ENCODE peak calls at places on chromosome 3, in eight cellular contexts. N is thoracic aorta, I is prostate gland, F is breast epithelium, J is endothelial cell of umbilical vein, T is epithelial cell of proximal tubule, C is HFF-Myc, V is fibroblast of lung. P is an unnamed sample.

GRCh38 chr3:181417748-181418147 is 294.0 kb upstream of the SOX2 start:
- DNase-seq in I (no peak), C (no peak), F (no peak), T (no peak), N (no peak), V (peak; percentile 78), J (no peak), P (no peak)

GRCh38 chr3:117526485-117527079 is 817.0 kb downstream of the TUSC7 start:
- DNase-seq in T (no peak), N (no peak), I (peak; percentile 5), F (no peak), V (no peak), J (peak; percentile 40), C (no peak), P (peak; percentile 50)

GRCh38 chr3:152703245-152703900 is 131.6 kb upstream of the P2RY1 start:
- DNase-seq in T (no peak), V (no peak), F (no peak), I (no peak), C (no peak), N (no peak), J (no peak), P (no peak)

GRCh38 chr3:40793739-40794138 is 269.0 kb downstream of the ZNF621 start:
- DNase-seq in V (no peak), C (no peak), T (no peak), F (no peak), J (no peak), I (no peak), N (no peak), P (no peak)

GRCh38 chr3:98717584-98717983 is 45.6 kb upstream of the ST3GAL6 start:
- DNase-seq in C (no peak), V (no peak), F (no peak), J (no peak), T (no peak), I (no peak), N (no peak), P (no peak)

GRCh38 chr3:72185549-72186484 is 400.9 kb upstream of the PROK2 start:
- DNase-seq in J (peak; percentile 64), F (no peak), T (no peak), N (peak; percentile 33), V (peak; percentile 92), C (no peak), I (no peak), P (peak; percentile 53)

GRCh38 chr3:146577662-146578061 is 27.5 kb downstream of the PLSCR5 start:
- DNase-seq in T (peak; percentile 16), C (no peak), V (peak; percentile 50), J (peak; percentile 76), N (no peak), F (no peak), I (peak; percentile 19), P (peak; percentile 50)

GRCh38 chr3:61877359-61877770 is 316.0 kb downstream of the PTPRG start:
- DNase-seq in T (peak; percentile 46), N (no peak), C (no peak), F (no peak), V (peak; percentile 29), I (no peak), J (no peak), P (peak; percentile 9)

GRCh38 chr3:124760601-124761000 is 30.3 kb downstream of the UMPS start:
- DNase-seq in I (peak; percentile 51), T (no peak), N (no peak), C (no peak), J (no peak), F (no peak), V (peak; percentile 63), P (no peak)

GRCh38 chr3:46856576-46857471 is 6.4 kb downstream of the MYL3 start:
- DNase-seq in V (no peak), F (no peak), J (no peak), T (no peak), C (no peak), N (no peak), I (no peak), P (no peak)

GRCh38 chr3:56885461-56885860 is 83.7 kb upstream of the ARHGEF3 start:
- DNase-seq in N (no peak), T (no peak), J (no peak), F (no peak), C (no peak), V (no peak), I (no peak), P (no peak)

GRCh38 chr3:184320099-184320445 is 5.7 kb downstream of the EIF4G1 start:
- DNase-seq in V (peak; percentile 96), C (peak; percentile 87), J (peak; percentile 94), I (peak; percentile 98), T (no peak), F (peak; percentile 96), N (peak; percentile 90), P (no peak)

GRCh38 chr3:128149632-128150031 is 3.6 kb upstream of the EEFSEC start:
- DNase-seq in N (no peak), I (no peak), V (no peak), T (no peak), C (no peak), F (no peak), J (no peak), P (no peak)

GRCh38 chr3:123158330-123158729 is 43.4 kb upstream of the SEC22A start:
- DNase-seq in T (no peak), N (no peak), C (no peak), I (no peak), V (no peak), J (peak; percentile 46), F (no peak), P (no peak)

GRCh38 chr3:152206243-152206642 is 62.5 kb upstream of the MBNL1 start:
- DNase-seq in V (no peak), J (no peak), F (no peak), C (no peak), I (no peak), T (no peak), N (no peak), P (no peak)

GRCh38 chr3:109548192-109548938 is 211.0 kb upstream of the DPPA4 start:
- DNase-seq in V (peak; percentile 76), T (peak; percentile 18), C (no peak), N (no peak), J (no peak), F (no peak), I (no peak), P (no peak)

GRCh38 chr3:9500108-9501050 is 53.2 kb downstream of the LHFPL4 start:
- DNase-seq in J (peak; percentile 52), F (no peak), T (no peak), N (no peak), I (peak; percentile 28), V (peak; percentile 66), C (no peak), P (peak; percentile 73)

GRCh38 chr3:40690696-40691597 is 166.2 kb downstream of the ZNF621 start:
- DNase-seq in C (no peak), F (peak; percentile 92), V (no peak), N (peak; percentile 71), I (peak; percentile 94), J (no peak), T (no peak), P (no peak)

GRCh38 chr3:37556789-37557301 is 304.8 kb upstream of the CTDSPL start:
- DNase-seq in T (no peak), C (no peak), V (no peak), F (no peak), J (no peak), I (no peak), N (no peak), P (no peak)

GRCh38 chr3:37559461-37559860 is 302.2 kb upstream of the CTDSPL start:
- DNase-seq in C (no peak), J (no peak), N (no peak), V (peak; percentile 49), T (no peak), F (no peak), I (no peak), P (no peak)

GRCh38 chr3:37558580-37558979 is 303.1 kb upstream of the CTDSPL start:
- DNase-seq in J (no peak), V (no peak), F (no peak), C (no peak), I (no peak), N (no peak), T (no peak), P (no peak)

DNA sequence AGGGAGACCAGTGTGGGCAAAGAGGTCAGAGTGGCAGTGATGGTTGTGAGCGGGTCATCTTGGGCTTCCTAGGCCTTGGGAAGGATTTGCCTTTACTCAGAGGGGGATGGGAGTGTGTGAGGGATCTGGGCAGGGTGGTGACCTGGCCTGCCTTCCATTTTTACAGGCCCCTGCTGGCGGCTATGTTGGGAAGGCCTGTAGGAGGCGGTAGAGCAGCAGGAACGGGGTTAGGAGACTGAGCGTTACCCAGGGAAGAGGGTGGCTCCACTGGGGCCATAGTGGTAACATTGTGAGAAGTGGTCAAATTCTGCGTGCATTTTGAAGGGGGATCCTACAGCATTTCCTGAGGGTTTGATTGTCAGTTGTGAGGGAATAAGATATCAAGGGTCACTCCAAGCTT is 307.3 kb upstream of the CTDSPL start:
- DNase-seq in V (no peak), C (no peak), T (no peak), J (no peak), F (no peak), N (no peak), I (no peak), P (peak; percentile 19)
- TF ChIP-seq CTCF in V (no peak), C (peak; percentile 15), T (peak; percentile 26), J (no peak), F (no peak), N (no peak), I (no peak), P (peak; percentile 57)

GRCh38 chr3:101780661-101781060 is 1.6 kb downstream of the NXPE3 start:
- DNase-seq in V (peak; percentile 89), T (no peak), C (no peak), I (no peak), N (no peak), F (no peak), J (peak; percentile 52), P (no peak)

GRCh38 chr3:101779047-101779807 is at the start of gene NXPE3:
- DNase-seq in I (peak; percentile 87), C (no peak), F (peak; percentile 84), J (peak; percentile 90), N (peak; percentile 82), T (no peak), V (peak; percentile 72), P (peak; percentile 92)

GRCh38 chr3:101778385-101779046 is 495 bp upstream of the NXPE3 start:
- DNase-seq in N (no peak), C (no peak), I (no peak), T (no peak), J (no peak), V (no peak), F (no peak), P (no peak)

GRCh38 chr3:101779808-101780366 is 876 bp downstream of the NXPE3 start:
- DNase-seq in T (no peak), F (no peak), C (no peak), I (no peak), V (peak; percentile 10), N (no peak), J (no peak), P (no peak)

GRCh38 chr3:101781166-101781565 is 2.2 kb downstream of the NXPE3 start:
- DNase-seq in I (no peak), J (no peak), N (no peak), F (no peak), C (no peak), V (no peak), T (no peak), P (no peak)
- H3K4me3 ChIP-seq in I (no peak overlapping the region), J (peak overlapping the region; percentile 78), N (no peak overlapping the region), F (no peak overlapping the region), C (peak overlapping the region; percentile 64), V (peak overlapping the region; percentile 79), T (no peak overlapping the region), P (no peak overlapping the region)

GRCh38 chr3:32613183-32613582 is 42.5 kb upstream of the DYNC1LI1 start:
- DNase-seq in N (no peak), F (no peak), V (no peak), J (no peak), T (no peak), I (no peak), C (no peak), P (no peak)
- TF ChIP-seq CTCF in N (no peak), F (no peak), V (no peak), J (no peak), T (no peak), I (no peak), C (no peak), P (no peak)

GRCh38 chr3:74614133-74614967 is at the start of gene CNTN3:
- DNase-seq in V (peak; percentile 26), F (no peak), I (peak; percentile 9), N (no peak), J (no peak), T (no peak), C (no peak), P (no peak)
- H3K4me3 ChIP-seq in V (peak within 1 kb of the TSS; percentile 75), F (peak within 1 kb of the TSS; percentile 73), I (peak within 1 kb of the TSS; percentile 42), N (peak within 1 kb of the TSS; percentile 80), J (no peak within 1 kb of the TSS), T (peak within 1 kb of the TSS; percentile 55), C (peak within 1 kb of the TSS; percentile 30), P (no peak within 1 kb of the TSS)

P was measured in GM12865.